ENCODE peak calls at places on chromosomes 4 and X, in seven cellular contexts. X, A, Z, E, H, D and G are unnamed samples. For H3K9me3, the result is how much of the 10 kb centered on the place peaks cover.

GRCh38 chrX:50644496-50644895 is 169.5 kb downstream of the SHROOM4 start:
- DNase-seq in E (no peak), X (no peak), H (no peak), D (no peak), A (no peak), Z (no peak), G (no peak)

GRCh38 chr4:122744229-122744628 is 11.7 kb downstream of the BBS12 start:
- DNase-seq in D (no peak), Z (no peak), H (no peak), A (no peak), E (no peak), X (no peak), G (no peak)

GRCh38 chr4:151643564-151643963 is 117.2 kb downstream of the GATB start:
- DNase-seq in Z (no peak), D (no peak), X (no peak), E (no peak), A (no peak), H (no peak), G (no peak)

GRCh38 chr4:189507060-189507459 is 433.6 kb upstream of the FRG1 start:
- DNase-seq in A (no peak), Z (no peak), D (no peak), X (no peak), H (no peak), E (no peak), G (no peak)

GRCh38 chrX:118727686-118728339 is 407 bp downstream of the IL13RA1 start:
- DNase-seq in A (peak), Z (peak), E (peak), D (no peak), X (peak), H (no peak), G (peak)

GRCh38 chr4:188665466-188665865 is 526.2 kb downstream of the TRIML1 start:
- DNase-seq in E (no peak), A (no peak), H (no peak), Z (no peak), D (no peak), X (no peak), G (no peak)

GRCh38 chr4:27368781-27369180 is 508.1 kb downstream of the STIM2 start:
- DNase-seq in D (no peak), E (peak), A (no peak), X (no peak), H (no peak), Z (no peak), G (no peak)

GRCh38 chr4:3681191-3681590 is 85.0 kb upstream of the ADRA2C start:
- DNase-seq in H (no peak), A (peak), E (no peak), D (no peak), X (no peak), Z (peak), G (no peak)

GRCh38 chr4:6041794-6042193 is 23.6 kb upstream of the C4orf50 start:
- DNase-seq in Z (no peak), X (no peak), A (no peak), D (no peak), H (no peak), E (no peak), G (no peak)

GRCh38 chr4:152777488-152777887 is 2.0 kb downstream of the TIGD4 start:
- DNase-seq in H (no peak), Z (no peak), E (no peak), A (no peak), X (no peak), D (no peak), G (no peak)

GRCh38 chr4:94332983-94333590 is 9.5 kb downstream of the HPGDS start:
- DNase-seq in X (no peak), E (no peak), A (no peak), D (no peak), H (no peak), Z (no peak), G (peak)

GRCh38 chr4:136557396-136557795 is 974.9 kb downstream of the PCDH18 start:
- DNase-seq in Z (no peak), H (no peak), D (no peak), X (no peak), A (no peak), E (no peak), G (peak)

GRCh38 chrX:3286196-3286920 is 60.1 kb downstream of the MXRA5 start:
- DNase-seq in Z (no peak), E (peak), X (no peak), D (no peak), H (no peak), A (no peak), G (peak)

DNA sequence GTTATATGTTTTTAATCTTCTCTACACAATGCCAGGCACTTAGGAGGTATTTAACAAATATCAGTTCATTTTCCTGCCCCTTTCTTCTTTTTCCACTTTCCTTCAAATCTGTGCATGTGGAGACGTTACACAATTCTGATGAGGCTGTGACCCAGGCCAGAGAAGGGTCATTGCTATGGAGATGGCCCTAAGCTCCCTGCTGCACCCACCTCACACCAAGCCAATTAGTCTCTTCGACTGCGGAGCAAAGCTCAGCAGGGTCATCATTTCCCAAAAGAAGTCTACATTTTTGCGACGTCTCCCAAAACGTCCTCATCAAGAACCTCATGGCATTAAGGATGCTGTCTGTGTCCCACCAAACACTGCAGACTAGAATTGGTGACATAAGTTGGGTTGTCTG is 28.9 kb upstream of the VEGFD start:
- DNase-seq in X (no peak), D (no peak), H (no peak), Z (no peak), E (no peak), A (no peak), G (no peak)
- H3K9me3 ChIP-seq in X (under half), D (under half), H (under half), Z (under half), E (under half), A (under half), G (under half)

DNA sequence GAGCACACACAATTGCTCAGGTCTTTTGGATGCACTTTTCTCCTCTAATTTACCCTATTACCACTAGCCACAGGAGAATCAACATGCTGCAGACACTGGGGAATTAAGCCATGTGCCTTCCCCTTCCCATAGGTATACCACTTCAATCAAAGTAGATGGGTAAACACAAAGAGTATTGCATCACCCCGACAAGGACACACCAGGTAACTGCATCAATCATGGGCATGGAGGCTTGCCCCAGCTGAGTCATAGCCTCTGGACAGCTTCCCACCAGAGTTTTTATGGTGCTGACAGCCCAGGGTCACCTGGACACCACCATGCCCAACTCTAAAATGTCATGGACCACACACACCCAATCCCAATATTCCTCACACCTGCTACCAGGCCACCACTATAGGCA is 197.2 kb upstream of the AR start:
- DNase-seq in H (no peak), D (no peak), X (no peak), E (no peak), Z (no peak), A (no peak), G (no peak)
- H3K9me3 ChIP-seq in H (under half), D (under half), X (under half), E (under half), Z (under half), A (under half), G (under half)

DNA sequence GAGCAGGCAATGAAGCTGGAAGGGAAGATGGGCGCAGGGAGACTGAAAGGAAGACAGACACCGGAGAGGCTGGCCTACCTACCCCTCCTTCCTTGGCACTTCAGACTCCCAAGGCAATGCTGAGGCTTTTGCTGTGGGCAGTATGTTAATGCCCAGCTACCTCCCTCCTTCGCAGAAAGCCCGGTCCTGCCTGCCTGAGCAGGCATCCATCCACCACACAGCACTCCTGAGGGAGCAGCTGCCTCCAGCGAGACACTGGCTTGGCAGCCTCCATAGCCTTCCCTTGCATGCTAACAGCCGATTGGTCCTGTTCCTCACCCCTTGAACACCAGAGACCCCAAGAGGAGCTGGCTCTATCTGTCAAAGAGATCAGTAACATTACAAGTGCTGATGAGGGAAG is 14.4 kb downstream of the GABRQ start:
- DNase-seq in E (no peak), D (no peak), A (no peak), H (no peak), X (no peak), Z (no peak), G (no peak)
- H3K9me3 ChIP-seq in E (under half), D (under half), A (under half), H (under half), X (under half), Z (under half), G (under half)

DNA sequence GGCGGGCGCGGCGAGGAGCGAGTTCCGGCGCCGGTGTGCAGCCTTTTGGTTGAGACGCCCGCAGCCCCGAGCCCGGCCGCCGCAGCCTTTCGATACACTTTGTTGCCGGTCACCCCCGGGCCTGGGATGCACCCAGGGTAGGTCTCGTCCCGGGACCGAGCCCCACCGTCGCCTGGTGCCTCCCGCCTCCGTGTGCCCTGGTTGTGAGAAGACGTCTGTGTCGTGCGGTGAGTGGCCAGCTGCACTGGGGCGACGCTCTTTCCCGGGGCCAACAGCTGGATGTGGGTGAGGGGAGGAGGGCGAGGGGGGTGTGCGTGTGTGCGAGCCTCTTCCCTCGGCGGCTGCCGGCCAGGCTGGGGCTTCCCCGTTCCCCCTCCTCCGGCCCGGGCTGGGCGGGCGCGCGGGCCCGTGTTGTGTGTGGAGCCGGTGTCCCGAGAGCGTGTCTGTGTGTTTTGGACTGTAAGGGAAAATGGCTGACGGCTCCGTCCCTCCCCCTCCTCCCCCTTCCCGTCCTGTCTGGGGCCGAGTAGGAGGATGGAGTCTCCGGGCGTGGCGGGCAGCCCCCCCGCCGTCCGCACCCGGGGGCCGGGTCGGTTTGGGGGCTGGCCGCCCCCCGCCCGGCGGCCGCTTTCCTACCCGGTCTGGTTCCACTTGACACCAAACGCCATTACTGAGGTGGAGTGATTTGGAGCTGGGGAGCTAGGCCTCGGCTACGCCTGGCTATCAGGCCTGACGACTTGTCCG is 810 bp downstream of the USP9X start:
- DNase-seq in A (peak), Z (peak), E (peak), X (peak), D (peak), H (peak), G (peak)
- H3K9me3 ChIP-seq in A (under half), Z (under half), E (under half), X (under half), D (under half), H (under half), G (under half)

GRCh38 chr4:12172198-12172970 is 743.7 kb upstream of the HS3ST1 start:
- DNase-seq in X (no peak), H (no peak), Z (no peak), A (no peak), D (no peak), E (no peak), G (no peak)
- H3K9me3 ChIP-seq in X (under half), H (under half), Z (under half), A (under half), D (under half), E (under half), G (under half)

GRCh38 chrX:32010948-32011347 is 939.1 kb upstream of the FTHL17 start:
- DNase-seq in H (no peak), D (no peak), A (no peak), X (no peak), E (no peak), Z (no peak), G (no peak)
- H3K9me3 ChIP-seq in H (under half), D (under half), A (under half), X (under half), E (under half), Z (under half), G (under half)